ENCODE peak calls at places on chromosomes 6 and 20, in five cellular contexts. D is GM13977, X is MCF 10A, P is T1000, G is RPMI7951. Y is an unnamed sample.

GRCh38 chr6:128112494-128112893 is 211.6 kb upstream of the THEMIS start:
- DNase-seq in D (no peak), X (no peak), P (no peak), G (peak), Y (no peak)

GRCh38 chr20:16554766-16555543 is 18.3 kb downstream of the KIF16B start:
- DNase-seq in D (no peak), X (no peak), P (no peak), G (no peak), Y (no peak)

GRCh38 chr20:52783769-52784168 is 188.4 kb upstream of the TSHZ2 start:
- DNase-seq in D (no peak), X (peak), P (no peak), G (peak), Y (no peak)

GRCh38 chr6:3251462-3252314 is 7.1 kb upstream of the PSMG4 start:
- DNase-seq in D (peak), X (peak), P (peak), G (peak), Y (peak)

GRCh38 chr6:52535711-52536423 is 41.0 kb downstream of the TRAM2 start:
- DNase-seq in D (no peak), X (no peak), P (no peak), G (no peak), Y (no peak)

GRCh38 chr20:34534391-34535165 is 18.4 kb downstream of the DYNLRB1 start:
- DNase-seq in D (no peak), X (no peak), P (no peak), G (no peak), Y (no peak)

GRCh38 chr6:111737065-111737521 is 131.4 kb upstream of the TRAF3IP2 start:
- DNase-seq in D (no peak), X (peak), P (no peak), G (peak), Y (peak)

GRCh38 chr6:130377911-130378310 is 12.1 kb downstream of the TMEM200A start:
- DNase-seq in D (no peak), X (no peak), P (no peak), G (no peak), Y (no peak)

GRCh38 chr6:63267828-63268227 is 52.0 kb downstream of the LGSN start:
- DNase-seq in D (no peak), X (no peak), P (no peak), G (no peak), Y (no peak)

GRCh38 chr20:40961686-40962640 is 66.7 kb upstream of the TOP1 start:
- DNase-seq in D (no peak), X (peak), P (no peak), G (peak), Y (peak)

GRCh38 chr6:150334790-150335783 is 33.7 kb upstream of the IYD start:
- DNase-seq in D (peak), X (peak), P (no peak), G (peak), Y (peak)

GRCh38 chr6:29723666-29724588 is 693 bp downstream of the HLA-F start:
- DNase-seq in D (peak), X (no peak), P (no peak), G (peak), Y (no peak)

GRCh38 chr6:28232785-28233184 is 7.7 kb downstream of the ZSCAN9 start:
- DNase-seq in D (no peak), X (no peak), P (no peak), G (no peak), Y (no peak)

GRCh38 chr6:161694995-161695394 is 421.1 kb upstream of the AGPAT4 start:
- DNase-seq in D (peak), X (peak), P (no peak), G (peak), Y (no peak)

GRCh38 chr20:13492001-13492480 is 146.7 kb downstream of the TASP1 start:
- DNase-seq in D (no peak), X (peak), P (no peak), G (peak), Y (peak)

GRCh38 chr20:52749938-52750337 is 222.2 kb upstream of the TSHZ2 start:
- DNase-seq in D (no peak), X (no peak), P (no peak), G (no peak), Y (no peak)

GRCh38 chr20:58721951-58722371 is 29.4 kb downstream of the NPEPL1 start:
- DNase-seq in D (no peak), X (no peak), P (no peak), G (peak), Y (no peak)

GRCh38 chr20:5586720-5587119 is 163.5 kb upstream of the SHLD1 start:
- DNase-seq in D (peak), X (no peak), P (no peak), G (no peak), Y (no peak)

GRCh38 chr6:15337584-15337981 is 91.7 kb downstream of the JARID2 start:
- DNase-seq in D (no peak), X (no peak), P (no peak), G (no peak), Y (no peak)

GRCh38 chr6:42932412-42932811 is 3.1 kb downstream of the CNPY3 start:
- DNase-seq in D (no peak), X (no peak), P (no peak), G (no peak), Y (no peak)

GRCh38 chr6:186221-186965 is 105.9 kb upstream of the DUSP22 start:
- DNase-seq in D (no peak), X (no peak), P (no peak), G (no peak), Y (no peak)

GRCh38 chr6:54903884-54904283 is 57.3 kb downstream of the FAM83B start:
- DNase-seq in D (no peak), X (no peak), P (no peak), G (no peak), Y (no peak)

GRCh38 chr6:144416244-144416643 is 131.1 kb downstream of the UTRN start:
- DNase-seq in D (no peak), X (no peak), P (no peak), G (peak), Y (no peak)

Y was measured in foreskin keratinocyte.